ENCODE peak calls at places on chromosomes 2 and 18, in eight cellular contexts. C is stomach; P is GM23338; Z is naive thymus-derived CD4-positive, alpha-beta T cell; X is CD8-positive, alpha-beta T cell; D is Panc1; I is thoracic aorta; G is tibial nerve. B is an unnamed sample. For H3K4me1, the result is how much of the 10 kb centered on the place peaks cover.

GRCh38 chr18:38081516-38081915 is 515.9 kb upstream of the CELF4 start:
- DNase-seq in P (no peak), Z (no peak), I (no peak), C (no peak), X (no peak), D (no peak), G (no peak), B (no peak)

GRCh38 chr2:96091711-96092579 is 24.4 kb downstream of the ADRA2B start:
- DNase-seq in C (peak), G (no peak), X (no peak), I (no peak), P (peak), D (no peak), Z (no peak), B (peak)

GRCh38 chr2:138235041-138235440 is 266.5 kb upstream of the SPOPL start:
- DNase-seq in I (no peak), C (no peak), G (no peak), X (no peak), D (no peak), Z (no peak), P (peak), B (no peak)

GRCh38 chr18:28086530-28087172 is 90.3 kb downstream of the CDH2 start:
- DNase-seq in X (no peak), D (no peak), P (peak), Z (no peak), C (no peak), G (no peak), I (no peak), B (no peak)

GRCh38 chr2:237431372-237431771 is 17.4 kb upstream of the COL6A3 start:
- DNase-seq in X (no peak), G (no peak), I (no peak), Z (no peak), P (no peak), C (no peak), D (no peak), B (no peak)

GRCh38 chr2:56448403-56448998 is 264.7 kb downstream of the CCDC85A start:
- DNase-seq in I (no peak), Z (no peak), D (no peak), X (no peak), G (no peak), P (no peak), C (no peak), B (no peak)

GRCh38 chr18:45464619-45465018 is 150.7 kb upstream of the SLC14A2 start:
- DNase-seq in I (no peak), G (no peak), P (no peak), C (no peak), D (no peak), X (no peak), Z (no peak), B (no peak)

GRCh38 chr18:3595282-3596273 is 145.6 kb downstream of the TGIF1 start:
- DNase-seq in G (no peak), C (peak), P (no peak), I (peak), X (no peak), Z (no peak), D (peak), B (peak)

GRCh38 chr2:253202-253638 is 10.6 kb downstream of the SH3YL1 start:
- DNase-seq in Z (no peak), C (no peak), I (no peak), X (no peak), P (no peak), G (no peak), D (no peak), B (no peak)

GRCh38 chr2:198137733-198138132 is 333.3 kb downstream of the PLCL1 start:
- DNase-seq in C (no peak), I (no peak), X (no peak), D (no peak), G (no peak), Z (no peak), P (peak), B (no peak)

GRCh38 chr2:111071480-111072143 is 49.1 kb upstream of the BCL2L11 start:
- DNase-seq in C (no peak), Z (no peak), X (no peak), I (no peak), P (no peak), D (peak), G (no peak), B (no peak)

GRCh38 chr2:206993964-206994363 is 54.6 kb downstream of the CPO start:
- DNase-seq in Z (no peak), C (no peak), G (no peak), D (no peak), P (no peak), I (no peak), X (no peak), B (no peak)

GRCh38 chr2:25238920-25239319 is 70.5 kb upstream of the POMC start:
- DNase-seq in P (no peak), Z (no peak), D (no peak), I (no peak), X (no peak), C (no peak), G (no peak), B (no peak)

GRCh38 chr2:37583867-37584266 is 87.6 kb downstream of the CDC42EP3 start:
- DNase-seq in X (no peak), C (no peak), I (no peak), D (no peak), G (no peak), P (no peak), Z (no peak), B (no peak)

GRCh38 chr2:33047939-33048338 is 101.2 kb downstream of the LTBP1 start:
- DNase-seq in X (no peak), G (no peak), D (no peak), C (no peak), P (peak), I (no peak), Z (no peak), B (no peak)

GRCh38 chr2:215171151-215171550 is 32.7 kb upstream of the ABCA12 start:
- DNase-seq in G (no peak), D (no peak), P (no peak), C (no peak), I (no peak), Z (no peak), X (no peak), B (no peak)
- H3K4me3 ChIP-seq in G (no peak), D (peak), P (no peak), C (no peak), I (peak), Z (no peak), X (peak), B (no peak)

DNA sequence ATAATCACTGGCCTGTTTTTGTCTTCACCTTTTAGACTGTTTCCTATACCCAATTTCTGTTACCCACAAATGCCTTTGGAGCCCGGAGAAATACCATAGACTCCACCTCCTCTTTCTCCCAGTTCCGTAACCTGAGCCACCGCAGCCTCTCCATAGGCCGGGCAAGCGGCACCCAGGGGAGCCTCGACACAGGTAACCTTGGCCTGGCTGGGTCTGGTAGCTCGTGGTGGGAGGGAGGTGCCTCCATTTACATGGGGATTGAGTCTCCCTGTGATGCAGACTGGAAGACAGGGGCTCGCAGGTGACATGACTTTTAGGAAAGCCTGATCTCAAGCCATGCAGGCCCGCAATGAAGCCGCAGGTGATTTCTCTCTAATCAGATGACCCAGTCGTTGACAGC is 100.6 kb downstream of the CABLES1 start:
- DNase-seq in G (no peak), I (no peak), C (no peak), P (peak), D (no peak), Z (no peak), X (no peak), B (no peak)
- H3K4me1 ChIP-seq in G (under half), I (under half), C (under half), P (under half), D (under half), Z (under half), X (under half), B (under half)

GRCh38 chr2:178825183-178825582 is 18.0 kb upstream of the TTN start:
- DNase-seq in D (no peak), P (no peak), C (no peak), Z (no peak), G (no peak), I (no peak), X (no peak), B (no peak)

GRCh38 chr2:178819147-178819875 is 12.1 kb upstream of the TTN start:
- DNase-seq in I (no peak), X (no peak), P (no peak), C (no peak), G (no peak), Z (no peak), D (no peak), B (no peak)

GRCh38 chr2:178824181-178824580 is 17.0 kb upstream of the TTN start:
- DNase-seq in C (no peak), D (no peak), Z (no peak), G (no peak), I (no peak), P (no peak), X (no peak), B (no peak)

GRCh38 chr2:178819992-178820391 is 12.8 kb upstream of the TTN start:
- DNase-seq in C (no peak), X (no peak), D (no peak), P (no peak), I (no peak), G (no peak), Z (no peak), B (peak)
- H3K27ac ChIP-seq in C (no peak), X (no peak), D (no peak), P (no peak), I (peak), G (no peak), Z (no peak), B (no peak)

DNA sequence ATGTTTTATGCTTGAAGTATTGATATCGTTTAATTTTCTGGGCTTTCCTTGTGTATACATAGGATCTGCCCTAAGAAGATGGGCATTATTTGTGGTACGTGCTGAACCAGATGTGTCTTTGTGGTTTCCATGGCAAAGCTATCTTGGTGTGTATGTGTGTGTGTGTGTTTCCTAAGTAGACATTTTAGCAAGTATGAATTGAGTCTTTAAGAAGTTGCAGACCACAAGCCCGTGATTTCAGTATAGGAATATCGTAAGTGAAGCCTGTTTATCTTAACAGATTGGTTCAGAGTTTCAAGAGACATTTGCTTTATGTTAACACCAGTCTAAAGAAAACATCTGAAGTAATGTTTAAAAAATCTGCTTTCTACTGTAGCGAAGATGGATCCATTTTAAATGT is 92.2 kb upstream of the FOSL2 start:
- DNase-seq in D (no peak), X (no peak), I (no peak), G (no peak), Z (no peak), C (no peak), P (no peak), B (no peak)
- H3K4me3 ChIP-seq in D (no peak), X (no peak), I (peak), G (no peak), Z (no peak), C (no peak), P (no peak), B (no peak)

GRCh38 chr2:10302479-10303173 is at the start of gene HPCAL1:
- DNase-seq in P (peak), I (no peak), D (no peak), X (peak), C (peak), G (peak), Z (peak), B (peak)

GRCh38 chr2:10303174-10303633 is 500 bp downstream of the HPCAL1 start:
- DNase-seq in Z (peak), I (no peak), D (no peak), P (no peak), C (peak), G (no peak), X (no peak), B (no peak)

GRCh38 chr2:10300328-10300920 is 2.3 kb upstream of the HPCAL1 start:
- DNase-seq in C (no peak), Z (no peak), P (no peak), I (no peak), X (no peak), D (no peak), G (no peak), B (no peak)

GRCh38 chr2:10300997-10301945 is 1.4 kb upstream of the HPCAL1 start:
- DNase-seq in C (no peak), D (no peak), P (no peak), I (no peak), X (no peak), G (no peak), Z (peak), B (no peak)

GRCh38 chr2:10301946-10302478 is 692 bp upstream of the HPCAL1 start:
- DNase-seq in C (no peak), X (no peak), P (peak), Z (peak), D (no peak), G (no peak), I (no peak), B (no peak)
- H3K4me1 ChIP-seq in C (under half), X (half or more), P (under half), Z (under half), D (under half), G (under half), I (under half), B (half or more)

DNA sequence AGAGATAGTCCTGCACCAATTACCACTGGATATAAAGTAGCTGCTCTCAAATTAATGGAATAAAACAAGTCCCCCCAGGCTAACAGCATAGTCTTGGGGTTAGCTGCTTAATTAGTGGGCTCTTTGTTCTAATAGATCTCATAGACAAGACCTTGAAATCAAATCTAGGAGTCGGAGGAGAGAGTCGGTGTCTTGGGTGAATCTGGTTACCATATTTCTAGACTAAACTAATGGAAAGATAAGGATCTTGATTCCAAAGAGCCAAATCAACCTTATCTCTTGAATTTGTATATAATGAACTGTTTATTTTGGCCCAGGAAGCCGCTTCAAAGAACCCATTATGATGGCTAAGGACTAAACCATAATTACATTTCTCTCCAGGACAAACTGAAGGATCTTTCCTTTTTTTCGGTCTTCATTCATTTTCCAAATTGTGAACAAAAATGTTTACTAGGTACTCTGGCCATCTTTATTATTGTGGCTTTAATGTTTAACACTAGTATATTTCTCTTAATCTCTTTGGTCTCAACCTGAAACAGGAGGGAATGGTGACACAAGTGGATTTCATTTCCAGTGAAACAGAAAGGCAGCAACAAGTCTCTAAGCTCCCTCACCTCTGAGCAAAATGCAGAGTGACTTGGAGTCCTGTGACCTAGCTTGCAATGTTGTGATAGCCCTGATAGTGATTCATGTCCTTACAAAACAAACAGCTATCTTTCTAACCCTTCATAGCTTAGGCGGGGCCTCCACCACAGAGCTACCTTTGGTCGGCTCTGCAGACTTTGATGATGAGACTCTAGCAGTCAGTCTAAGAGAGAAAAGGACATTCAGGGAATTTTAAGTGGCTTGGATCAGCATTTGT is 137.8 kb upstream of the PARD3B start:
- DNase-seq in X (no peak), G (no peak), Z (no peak), C (no peak), D (no peak), P (no peak), I (no peak), B (no peak)
- H3K27ac ChIP-seq in X (no peak), G (no peak), Z (no peak), C (no peak), D (no peak), P (no peak), I (no peak), B (no peak)

DNA sequence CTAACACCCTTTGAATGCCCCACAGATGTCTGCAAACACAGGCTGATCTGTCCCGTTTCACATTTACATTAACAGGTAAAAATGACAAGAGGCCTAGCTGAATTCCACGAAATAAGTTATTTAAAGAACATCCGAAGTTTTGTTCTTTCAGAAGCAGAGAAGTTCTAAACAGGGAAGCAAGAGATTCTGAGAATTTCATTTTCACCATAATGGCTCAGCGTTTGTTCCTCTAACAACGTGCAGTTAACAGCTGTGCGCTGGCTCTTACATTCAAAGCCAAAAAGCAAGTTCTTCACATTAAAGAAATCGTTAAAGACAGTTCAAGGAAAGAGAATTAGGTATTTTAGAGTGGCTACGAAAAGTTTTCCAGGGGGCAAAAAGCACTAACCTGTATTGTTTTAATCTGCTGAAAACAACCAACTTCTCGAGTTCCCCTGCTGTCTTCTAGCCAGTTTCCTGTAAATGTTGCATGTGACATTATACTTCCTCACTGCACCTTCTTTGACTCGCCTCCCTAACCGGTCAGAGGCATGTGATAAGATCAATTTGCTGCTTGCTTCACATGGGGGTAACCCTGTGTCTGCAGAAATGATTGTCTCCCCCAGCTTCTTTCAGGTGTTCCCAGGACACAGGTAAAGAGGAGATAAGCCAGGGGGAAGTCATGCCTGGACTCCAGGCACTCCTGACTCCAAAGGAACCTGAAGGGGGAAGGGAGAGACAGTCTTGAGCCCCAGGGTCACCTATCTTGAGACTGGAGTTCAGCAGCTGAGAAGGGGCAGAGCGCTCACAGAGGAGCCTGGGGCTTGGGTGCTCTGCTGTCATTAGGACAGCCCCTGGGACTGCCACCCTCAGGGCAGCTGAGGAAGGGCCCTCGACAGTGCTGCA is 36.8 kb upstream of the WIPF1 start:
- DNase-seq in X (no peak), I (no peak), P (no peak), Z (peak), C (no peak), D (no peak), G (no peak), B (peak)
- H3K4me3 ChIP-seq in X (peak), I (peak), P (no peak), Z (peak), C (peak), D (no peak), G (peak), B (peak)

GRCh38 chr2:177252808-177253531 is 11.6 kb downstream of the NFE2L2 start:
- DNase-seq in Z (no peak), X (no peak), P (no peak), D (no peak), G (no peak), C (no peak), I (no peak), B (no peak)
- H3K4me1 ChIP-seq in Z (under half), X (half or more), P (under half), D (half or more), G (half or more), C (half or more), I (half or more), B (half or more)

B was measured in CD4-positive, alpha-beta memory T cell.